ENCODE peak calls at places on chromosomes 2 and 18, in five cellular contexts. One of them, this sample, is unnamed.

GRCh38 chr2:133486706-133487305 is 81.5 kb downstream of the NCKAP5 start:
- DNase-seq in NCI-H2029 treated with DMSO at 0.1 percent for 48 hours: no peak
- DNase-seq in A172: no peak
- DNase-seq in KG1: no peak
- DNase-seq in neuronal stem cell: no peak
- DNase-seq in this sample: no peak

GRCh38 chr2:181812106-181812745 is 79.3 kb upstream of the ITPRID2 start:
- DNase-seq in NCI-H2029 treated with DMSO at 0.1 percent for 48 hours: no peak
- DNase-seq in A172: no peak
- DNase-seq in KG1: no peak
- DNase-seq in neuronal stem cell: no peak
- DNase-seq in this sample: no peak

GRCh38 chr2:111634995-111635538 is 248.9 kb downstream of the ANAPC1 start:
- DNase-seq in NCI-H2029 treated with DMSO at 0.1 percent for 48 hours: no peak
- DNase-seq in A172: no peak
- DNase-seq in KG1: no peak
- DNase-seq in neuronal stem cell: no peak
- DNase-seq in this sample: no peak

GRCh38 chr2:169583494-169583893 is 657 bp upstream of the PPIG start:
- DNase-seq in NCI-H2029 treated with DMSO at 0.1 percent for 48 hours: no peak
- DNase-seq in A172: no peak
- DNase-seq in KG1: no peak
- DNase-seq in neuronal stem cell: no peak
- DNase-seq in this sample: no peak

GRCh38 chr18:62183578-62184195 is 3.2 kb downstream of the PIGN start:
- DNase-seq in NCI-H2029 treated with DMSO at 0.1 percent for 48 hours: no peak
- DNase-seq in A172: peak
- DNase-seq in KG1: no peak
- DNase-seq in neuronal stem cell: peak
- DNase-seq in this sample: peak

GRCh38 chr2:240933048-240933965 is 27.2 kb downstream of the CROCC2 start:
- DNase-seq in NCI-H2029 treated with DMSO at 0.1 percent for 48 hours: no peak
- DNase-seq in A172: no peak
- DNase-seq in KG1: no peak
- DNase-seq in neuronal stem cell: no peak
- DNase-seq in this sample: no peak

GRCh38 chr2:171158790-171159325 is 1.8 kb downstream of the TLK1 start:
- DNase-seq in NCI-H2029 treated with DMSO at 0.1 percent for 48 hours: no peak
- DNase-seq in A172: peak
- DNase-seq in KG1: no peak
- DNase-seq in neuronal stem cell: peak
- DNase-seq in this sample: no peak

GRCh38 chr2:101290711-101291110 is 17.8 kb downstream of the RNF149 start:
- DNase-seq in NCI-H2029 treated with DMSO at 0.1 percent for 48 hours: no peak
- DNase-seq in A172: no peak
- DNase-seq in KG1: no peak
- DNase-seq in neuronal stem cell: no peak
- DNase-seq in this sample: no peak

GRCh38 chr2:205827809-205828208 is 145.5 kb downstream of the NRP2 start:
- DNase-seq in NCI-H2029 treated with DMSO at 0.1 percent for 48 hours: no peak
- DNase-seq in A172: no peak
- DNase-seq in KG1: no peak
- DNase-seq in neuronal stem cell: no peak
- DNase-seq in this sample: no peak

This sample was measured in BJ.